ENCODE peak calls at places on chromosomes 5 and 9, in four cellular contexts. D is ureter, S is HEK293T, R is spleen. B is an unnamed sample.

GRCh38 chr5:145944328-145944727 is 8.0 kb downstream of the SH3RF2 start:
- DNase-seq in D (no peak), S (no peak), R (no peak), B (no peak)

GRCh38 chr5:65305913-65306312 is 175.8 kb downstream of the ADAMTS6 start:
- DNase-seq in D (no peak), S (no peak), R (no peak), B (no peak)

GRCh38 chr5:56139978-56140562 is 93.1 kb downstream of the ANKRD55 start:
- DNase-seq in D (no peak), S (no peak), R (no peak), B (no peak)

GRCh38 chr5:95018511-95018910 is 266.4 kb downstream of the MCTP1 start:
- DNase-seq in D (no peak), S (no peak), R (no peak), B (no peak)

GRCh38 chr5:148735301-148735700 is 81.0 kb upstream of the HTR4 start:
- DNase-seq in D (no peak), S (no peak), R (no peak), B (no peak)

GRCh38 chr9:115985657-115986056 is 167.9 kb upstream of the PAPPA start:
- DNase-seq in D (no peak), S (no peak), R (no peak), B (no peak)

GRCh38 chr9:35689601-35690446 is at the start of gene TPM2:
- DNase-seq in D (peak; percentile 87), S (no peak), R (no peak), B (no peak)

GRCh38 chr5:33679791-33680190 is 212.0 kb downstream of the ADAMTS12 start:
- DNase-seq in D (no peak), S (no peak), R (no peak), B (no peak)

GRCh38 chr9:5949103-5949699 is 58.5 kb downstream of the MLANA start:
- DNase-seq in D (no peak), S (no peak), R (no peak), B (peak; percentile 3)

GRCh38 chr9:94847486-94847885 is 121.0 kb downstream of the AOPEP start:
- DNase-seq in D (no peak), S (no peak), R (no peak), B (no peak)

GRCh38 chr9:88587182-88587581 is 52.2 kb downstream of the NXNL2 start:
- DNase-seq in D (peak; percentile 68), S (no peak), R (no peak), B (no peak)

GRCh38 chr9:116877072-116877471 is 190.0 kb downstream of the TRIM32 start:
- DNase-seq in D (no peak), S (no peak), R (no peak), B (no peak)

GRCh38 chr9:19148170-19148569 is 20.9 kb upstream of the PLIN2 start:
- DNase-seq in D (no peak), S (no peak), R (no peak), B (no peak)

GRCh38 chr5:78799254-78800017 is 150.9 kb upstream of the LHFPL2 start:
- DNase-seq in D (no peak), S (no peak), R (no peak), B (no peak)

GRCh38 chr9:3401556-3401955 is 124.2 kb downstream of the RFX3 start:
- DNase-seq in D (no peak), S (no peak), R (no peak), B (peak; percentile 98)

GRCh38 chr5:147483961-147484707 is 25.7 kb downstream of the DPYSL3 start:
- DNase-seq in D (peak; percentile 58), S (no peak), R (peak; percentile 75), B (no peak)

GRCh38 chr5:68272289-68272688 is 56.7 kb downstream of the PIK3R1 start:
- DNase-seq in D (no peak), S (no peak), R (no peak), B (no peak)

GRCh38 chr5:150457562-150458240 is 8.2 kb upstream of the RPS14 start:
- DNase-seq in D (no peak), S (no peak), R (no peak), B (no peak)

GRCh38 chr5:60959156-60959555 is 14.2 kb downstream of the NDUFAF2 start:
- DNase-seq in D (no peak), S (no peak), R (no peak), B (peak; percentile 49)

GRCh38 chr5:151213803-151214613 is 9.9 kb downstream of the CCDC69 start:
- DNase-seq in D (peak; percentile 84), S (peak; percentile 44), R (peak; percentile 97), B (no peak)

GRCh38 chr5:64126202-64126601 is 39.4 kb upstream of the RNF180 start:
- DNase-seq in D (no peak), S (no peak), R (no peak), B (no peak)

B was measured in NCI-H526.